ENCODE peak calls at places on chromosomes 2 and 18, in four cellular contexts. J is RWPE1, G is HepG2, N is heart right ventricle. H is an unnamed sample.

GRCh38 chr18:56639094-56639361 is 636 bp upstream of the TXNL1 start:
- DNase-seq in J (no peak), G (no peak), N (no peak), H (no peak)

GRCh38 chr2:162750033-162750432 is 88.5 kb downstream of the KCNH7 start:
- DNase-seq in J (no peak), G (peak; percentile 38), N (no peak), H (no peak)

GRCh38 chr2:58762176-58762781 is 521.2 kb upstream of the FANCL start:
- DNase-seq in J (peak; percentile 71), G (peak; percentile 35), N (peak; percentile 11), H (peak; percentile 81)

GRCh38 chr2:73253400-73253799 is 19.3 kb downstream of the CCT7 start:
- DNase-seq in J (no peak), G (no peak), N (no peak), H (no peak)

GRCh38 chr2:98825043-98825350 is 94.1 kb upstream of the MGAT4A start:
- DNase-seq in J (no peak), G (no peak), N (no peak), H (no peak)

GRCh38 chr2:206164261-206164862 is 4.7 kb downstream of the EEF1B2 start:
- DNase-seq in J (peak; percentile 35), G (peak; percentile 34), N (peak; percentile 35), H (peak; percentile 62)

GRCh38 chr2:46230115-46230571 is 67.1 kb upstream of the EPAS1 start:
- DNase-seq in J (no peak), G (peak; percentile 24), N (peak; percentile 23), H (peak; percentile 44)

GRCh38 chr2:33297748-33298035 is 178.8 kb upstream of the RASGRP3 start:
- DNase-seq in J (no peak), G (no peak), N (no peak), H (no peak)

GRCh38 chr2:217249490-217250451 is 389.9 kb upstream of the TNP1 start:
- DNase-seq in J (no peak), G (no peak), N (no peak), H (no peak)

GRCh38 chr2:135246856-135247255 is 194.8 kb downstream of the RAB3GAP1 start:
- DNase-seq in J (no peak), G (no peak), N (no peak), H (no peak)

GRCh38 chr18:26457611-26458350 is 90.6 kb downstream of the KCTD1 start:
- DNase-seq in J (no peak), G (no peak), N (no peak), H (no peak)
- TF ChIP-seq CTCF in J (no peak), G (peak; percentile 39), N (no peak), H (no peak)

DNA sequence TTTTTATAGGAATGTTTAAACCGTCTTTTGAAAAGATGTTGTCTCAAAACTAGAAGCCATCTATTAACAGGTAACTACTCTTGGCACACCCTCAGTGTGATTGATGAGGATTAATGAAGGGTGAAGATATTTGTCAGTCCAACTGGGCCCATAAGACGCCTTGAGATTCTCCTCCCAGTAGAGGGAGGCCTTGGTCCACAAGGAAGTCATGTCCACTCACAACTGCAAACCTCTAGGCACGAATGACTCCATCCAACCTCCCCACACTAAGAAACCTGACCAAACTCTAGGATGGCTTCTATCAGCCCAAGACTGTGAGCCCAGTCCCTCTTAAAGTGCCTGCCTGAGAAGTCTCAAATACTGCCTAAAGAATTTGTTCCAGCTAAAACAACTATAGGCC is 19.2 kb upstream of the GRP start:
- DNase-seq in J (no peak), G (no peak), N (no peak), H (peak; percentile 18)
- TF ChIP-seq CTCF in J (no peak), G (no peak), N (no peak), H (no peak)

GRCh38 chr2:70960833-70961647 is 17.4 kb upstream of the ANKRD53 start:
- DNase-seq in J (no peak), G (no peak), N (no peak), H (no peak)

GRCh38 chr2:70961648-70961994 is 16.8 kb upstream of the ANKRD53 start:
- DNase-seq in J (no peak), G (no peak), N (no peak), H (no peak)

GRCh38 chr2:70958759-70959158 is 19.7 kb upstream of the ANKRD53 start:
- DNase-seq in J (no peak), G (no peak), N (no peak), H (no peak)

GRCh38 chr2:70959271-70959761 is 19.1 kb upstream of the ANKRD53 start:
- DNase-seq in J (no peak), G (no peak), N (no peak), H (no peak)

DNA sequence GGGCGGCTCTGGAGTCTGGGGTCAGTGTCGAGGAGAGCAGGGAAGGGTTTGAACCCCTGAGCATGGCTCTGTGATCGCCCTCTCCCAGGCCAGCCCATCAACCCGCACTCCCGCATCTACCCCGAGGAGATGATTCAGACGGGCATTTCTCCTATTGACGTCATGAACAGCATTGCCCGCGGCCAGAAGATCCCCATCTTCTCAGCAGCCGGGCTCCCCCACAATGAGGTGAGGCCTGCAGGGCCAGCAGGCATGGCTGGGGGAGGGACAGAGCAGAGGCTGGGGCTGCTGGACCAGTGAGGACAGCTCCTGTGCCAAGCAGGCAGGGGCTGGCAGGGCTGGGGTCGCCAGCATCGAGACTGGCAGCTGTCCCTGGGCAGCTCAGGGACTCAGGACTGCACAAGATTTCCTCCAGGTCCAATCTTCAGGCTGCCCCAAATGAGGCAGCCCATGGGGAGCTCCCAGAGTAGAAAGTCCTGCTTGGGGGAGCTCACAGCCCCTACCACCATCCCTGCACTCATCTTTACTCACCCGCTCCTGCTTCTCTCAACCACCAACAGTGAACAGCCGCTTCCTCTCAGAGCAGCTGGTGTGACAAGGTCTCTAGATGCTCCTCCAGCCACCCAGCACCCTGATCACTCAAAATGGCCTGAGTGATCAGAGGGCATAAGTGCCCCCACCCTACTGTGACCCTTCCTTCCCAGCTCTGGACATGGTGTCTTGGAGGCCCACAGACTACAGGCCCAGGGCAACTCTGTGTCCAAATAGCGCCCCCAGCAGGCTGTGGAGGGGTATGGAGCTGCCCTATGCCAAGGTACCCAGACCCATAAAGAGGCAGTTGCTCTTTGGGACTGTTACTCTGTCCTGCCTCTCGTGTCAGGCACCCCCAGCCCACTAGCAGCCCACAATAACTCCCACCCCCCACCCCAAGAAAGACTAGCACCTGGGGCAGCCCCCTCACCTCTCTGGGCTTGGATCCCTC is 18.3 kb upstream of the ANKRD53 start:
- DNase-seq in J (no peak), G (no peak), N (no peak), H (no peak)
- TF ChIP-seq CTCF in J (no peak), G (no peak), N (no peak), H (peak; percentile 16)

GRCh38 chr2:152718047-152718908 is at the start of gene ARL6IP6:
- DNase-seq in J (peak; percentile 89), G (peak; percentile 91), N (peak; percentile 94), H (peak; percentile 93)

GRCh38 chr2:152715854-152716428 is 1.3 kb downstream of the PRPF40A start:
- DNase-seq in J (peak; percentile 44), G (peak; percentile 84), N (no peak), H (peak; percentile 65)

GRCh38 chr2:152716805-152717241 is 438 bp downstream of the PRPF40A start:
- DNase-seq in J (peak; percentile 18), G (peak; percentile 46), N (peak; percentile 14), H (no peak)

GRCh38 chr2:152718909-152719645 is 657 bp downstream of the ARL6IP6 start:
- DNase-seq in J (peak; percentile 73), G (peak; percentile 63), N (no peak), H (peak; percentile 88)

DNA sequence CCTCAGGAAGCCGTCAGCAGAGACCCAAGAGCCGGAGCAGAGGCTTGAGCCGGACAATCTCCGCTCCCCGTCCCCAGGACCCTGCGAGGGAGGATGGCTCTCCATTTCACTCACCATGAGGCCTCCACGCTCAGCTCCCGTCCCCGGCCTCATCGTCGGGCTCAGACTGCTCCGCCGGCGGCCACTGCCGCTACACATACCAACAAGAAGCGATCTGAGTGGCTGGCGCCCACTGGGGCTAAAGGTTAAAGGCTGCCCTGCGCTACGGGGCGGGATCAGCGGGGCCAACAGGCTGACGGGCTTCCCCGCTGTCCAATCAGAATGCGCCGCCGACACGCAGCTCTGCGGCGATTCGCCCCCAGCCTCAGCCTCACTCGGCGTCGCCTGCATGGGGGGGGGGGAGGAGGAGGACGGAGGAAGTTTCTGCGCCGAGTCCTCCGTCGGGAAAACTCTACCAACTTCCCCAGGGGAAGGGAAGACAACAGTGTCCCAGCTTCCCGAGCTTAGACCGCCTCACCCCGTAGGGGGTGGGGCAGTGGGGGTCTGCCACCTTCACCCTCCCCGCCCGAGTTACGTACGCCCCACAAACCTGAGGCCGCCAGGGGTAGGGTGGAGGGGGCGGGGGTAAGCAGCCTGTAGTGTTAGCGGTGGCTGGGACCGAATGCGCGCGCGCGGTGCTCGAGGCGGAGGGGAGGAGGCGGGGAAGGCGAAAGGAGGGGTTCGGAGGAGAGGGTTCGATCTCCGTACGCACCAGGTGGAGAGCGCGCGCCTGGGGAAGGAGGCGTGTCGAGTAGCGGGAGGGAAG is at the start of gene PRPF40A:
- DNase-seq in J (peak; percentile 99), G (peak; percentile 97), N (peak; percentile 99), H (peak; percentile 98)
- TF ChIP-seq CTCF in J (no peak), G (no peak), N (no peak), H (no peak)

DNA sequence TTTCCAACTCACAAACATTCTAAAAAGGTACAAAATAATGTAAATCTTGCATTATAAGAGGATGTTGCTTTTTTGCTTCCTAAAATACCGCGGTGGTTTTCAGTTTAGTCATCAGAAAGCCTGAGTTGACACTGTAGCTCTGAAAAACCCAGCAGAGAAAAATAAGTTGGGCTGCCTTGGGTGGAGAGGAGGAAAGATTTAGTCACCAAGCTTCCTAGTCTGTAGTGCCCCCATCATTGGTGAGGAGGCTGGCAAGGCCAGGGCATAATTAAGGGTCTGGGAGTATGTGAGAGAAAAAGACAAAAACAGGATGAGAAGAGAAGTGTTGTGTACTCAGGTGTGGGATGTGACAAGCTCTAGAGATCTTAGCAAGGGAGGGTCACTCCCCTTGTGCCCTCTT is 5.7 kb downstream of the PTPRM start:
- DNase-seq in J (no peak), G (no peak), N (no peak), H (no peak)
- TF ChIP-seq CTCF in J (no peak), G (no peak), N (no peak), H (no peak)

GRCh38 chr2:241676665-241677064 is 9.9 kb downstream of the DTYMK start:
- DNase-seq in J (no peak), G (no peak), N (no peak), H (no peak)

GRCh38 chr2:241677392-241677791 is 9.2 kb downstream of the DTYMK start:
- DNase-seq in J (no peak), G (no peak), N (no peak), H (no peak)

GRCh38 chr2:241673797-241674725 is 12.6 kb downstream of the DTYMK start:
- DNase-seq in J (no peak), G (peak; percentile 28), N (peak; percentile 31), H (no peak)

GRCh38 chr2:241678307-241678706 is 8.3 kb downstream of the DTYMK start:
- DNase-seq in J (no peak), G (no peak), N (no peak), H (no peak)

GRCh38 chr2:241675885-241676284 is 10.7 kb downstream of the DTYMK start:
- DNase-seq in J (no peak), G (no peak), N (no peak), H (no peak)
- TF ChIP-seq CTCF in J (no peak), G (peak; percentile 7), N (no peak), H (no peak)

GRCh38 chr18:55577812-55578539 is 10.0 kb downstream of the TCF4 start:
- DNase-seq in J (no peak), G (no peak), N (no peak), H (peak; percentile 2)
- TF ChIP-seq CTCF in J (no peak), G (no peak), N (no peak), H (peak; percentile 12)

GRCh38 chr2:90069290-90069894 is 1377.9 kb downstream of the RPIA start:
- DNase-seq in J (peak; percentile 25), G (peak; percentile 40), N (no peak), H (no peak)
- TF ChIP-seq CTCF in J (no peak), G (peak; percentile 87), N (peak; percentile 40), H (no peak)

H was measured in MCF 10A.